ENCODE peak calls at places on chromosome 22, in six cellular contexts. One of them, this sample, is unnamed.

GRCh38 chr22:21026783-21027692 is 5.3 kb downstream of the SLC7A4 start:
- DNase-seq in stimulated activated CD8-positive, alpha-beta memory T cell treated with anti-CD3 and anti-CD28 coated beads, Interleukin-7, amount 100 ng/mL, for 48 hours: no peak
- DNase-seq in activated T-helper 2 cell treated with anti-CD3 and anti-CD28 coated beads, Interferon-gamma antibody, Interleukin-2, Interleukin-4, amounts not matched to agents 10 μg/mL and 5 μg/mL and 100 μg/mL, durations not matched to agents 14 hours and 24 hours and 36 hours: no peak
- DNase-seq in cardiac muscle cell: no peak
- DNase-seq in stimulated activated CD4-positive, alpha-beta T cell treated with anti-CD3 and anti-CD28 coated beads, Interleukin-4, amount 100 ng/mL, for 48 hours: no peak
- DNase-seq in fibroblast of lung: peak
- DNase-seq in this sample: no peak

GRCh38 chr22:40679249-40679963 is at the start of gene MCHR1:
- DNase-seq in cardiac muscle cell: no peak
- DNase-seq in stimulated activated CD8-positive, alpha-beta memory T cell treated with anti-CD3 and anti-CD28 coated beads, Interleukin-7, amount 100 ng/mL, for 48 hours: no peak
- DNase-seq in stimulated activated CD4-positive, alpha-beta T cell treated with anti-CD3 and anti-CD28 coated beads, Interleukin-4, amount 100 ng/mL, for 48 hours: no peak
- DNase-seq in activated T-helper 2 cell treated with anti-CD3 and anti-CD28 coated beads, Interferon-gamma antibody, Interleukin-2, Interleukin-4, amounts not matched to agents 10 μg/mL and 5 μg/mL and 100 μg/mL, durations not matched to agents 14 hours and 24 hours and 36 hours: no peak
- DNase-seq in fibroblast of lung: no peak
- DNase-seq in this sample: no peak

GRCh38 chr22:30866216-30866615 is 102.4 kb downstream of the MORC2 start:
- DNase-seq in activated T-helper 2 cell treated with anti-CD3 and anti-CD28 coated beads, Interferon-gamma antibody, Interleukin-2, Interleukin-4, amounts not matched to agents 10 μg/mL and 5 μg/mL and 100 μg/mL, durations not matched to agents 14 hours and 24 hours and 36 hours: no peak
- DNase-seq in cardiac muscle cell: no peak
- DNase-seq in fibroblast of lung: no peak
- DNase-seq in stimulated activated CD4-positive, alpha-beta T cell treated with anti-CD3 and anti-CD28 coated beads, Interleukin-4, amount 100 ng/mL, for 48 hours: no peak
- DNase-seq in stimulated activated CD8-positive, alpha-beta memory T cell treated with anti-CD3 and anti-CD28 coated beads, Interleukin-7, amount 100 ng/mL, for 48 hours: no peak
- DNase-seq in this sample: no peak

GRCh38 chr22:20781272-20781990 is 7.5 kb downstream of the SERPIND1 start:
- DNase-seq in activated T-helper 2 cell treated with anti-CD3 and anti-CD28 coated beads, Interferon-gamma antibody, Interleukin-2, Interleukin-4, amounts not matched to agents 10 μg/mL and 5 μg/mL and 100 μg/mL, durations not matched to agents 14 hours and 24 hours and 36 hours: no peak
- DNase-seq in cardiac muscle cell: no peak
- DNase-seq in fibroblast of lung: no peak
- DNase-seq in stimulated activated CD4-positive, alpha-beta T cell treated with anti-CD3 and anti-CD28 coated beads, Interleukin-4, amount 100 ng/mL, for 48 hours: peak
- DNase-seq in stimulated activated CD8-positive, alpha-beta memory T cell treated with anti-CD3 and anti-CD28 coated beads, Interleukin-7, amount 100 ng/mL, for 48 hours: no peak
- DNase-seq in this sample: no peak

GRCh38 chr22:24156915-24157782 is 24.1 kb upstream of the SUSD2 start:
- DNase-seq in stimulated activated CD4-positive, alpha-beta T cell treated with anti-CD3 and anti-CD28 coated beads, Interleukin-4, amount 100 ng/mL, for 48 hours: peak
- DNase-seq in fibroblast of lung: peak
- DNase-seq in activated T-helper 2 cell treated with anti-CD3 and anti-CD28 coated beads, Interferon-gamma antibody, Interleukin-2, Interleukin-4, amounts not matched to agents 10 μg/mL and 5 μg/mL and 100 μg/mL, durations not matched to agents 14 hours and 24 hours and 36 hours: peak
- DNase-seq in stimulated activated CD8-positive, alpha-beta memory T cell treated with anti-CD3 and anti-CD28 coated beads, Interleukin-7, amount 100 ng/mL, for 48 hours: peak
- DNase-seq in cardiac muscle cell: peak
- DNase-seq in this sample: peak

GRCh38 chr22:35835267-35835997 is 117.8 kb downstream of the APOL5 start:
- DNase-seq in cardiac muscle cell: no peak
- DNase-seq in fibroblast of lung: no peak
- DNase-seq in stimulated activated CD4-positive, alpha-beta T cell treated with anti-CD3 and anti-CD28 coated beads, Interleukin-4, amount 100 ng/mL, for 48 hours: no peak
- DNase-seq in activated T-helper 2 cell treated with anti-CD3 and anti-CD28 coated beads, Interferon-gamma antibody, Interleukin-2, Interleukin-4, amounts not matched to agents 10 μg/mL and 5 μg/mL and 100 μg/mL, durations not matched to agents 14 hours and 24 hours and 36 hours: no peak
- DNase-seq in stimulated activated CD8-positive, alpha-beta memory T cell treated with anti-CD3 and anti-CD28 coated beads, Interleukin-7, amount 100 ng/mL, for 48 hours: no peak
- DNase-seq in this sample: no peak

GRCh38 chr22:49961601-49962011 is 1.0 kb downstream of the PIM3 start:
- DNase-seq in activated T-helper 2 cell treated with anti-CD3 and anti-CD28 coated beads, Interferon-gamma antibody, Interleukin-2, Interleukin-4, amounts not matched to agents 10 μg/mL and 5 μg/mL and 100 μg/mL, durations not matched to agents 14 hours and 24 hours and 36 hours: no peak
- DNase-seq in stimulated activated CD8-positive, alpha-beta memory T cell treated with anti-CD3 and anti-CD28 coated beads, Interleukin-7, amount 100 ng/mL, for 48 hours: no peak
- DNase-seq in cardiac muscle cell: no peak
- DNase-seq in fibroblast of lung: no peak
- DNase-seq in stimulated activated CD4-positive, alpha-beta T cell treated with anti-CD3 and anti-CD28 coated beads, Interleukin-4, amount 100 ng/mL, for 48 hours: no peak
- DNase-seq in this sample: no peak

GRCh38 chr22:31526275-31526674 is 29.9 kb downstream of the SFI1 start:
- DNase-seq in activated T-helper 2 cell treated with anti-CD3 and anti-CD28 coated beads, Interferon-gamma antibody, Interleukin-2, Interleukin-4, amounts not matched to agents 10 μg/mL and 5 μg/mL and 100 μg/mL, durations not matched to agents 14 hours and 24 hours and 36 hours: no peak
- DNase-seq in stimulated activated CD4-positive, alpha-beta T cell treated with anti-CD3 and anti-CD28 coated beads, Interleukin-4, amount 100 ng/mL, for 48 hours: peak
- DNase-seq in stimulated activated CD8-positive, alpha-beta memory T cell treated with anti-CD3 and anti-CD28 coated beads, Interleukin-7, amount 100 ng/mL, for 48 hours: no peak
- DNase-seq in fibroblast of lung: no peak
- DNase-seq in cardiac muscle cell: no peak
- DNase-seq in this sample: no peak

GRCh38 chr22:33000342-33001280 is 57.6 kb downstream of the SYN3 start:
- DNase-seq in stimulated activated CD8-positive, alpha-beta memory T cell treated with anti-CD3 and anti-CD28 coated beads, Interleukin-7, amount 100 ng/mL, for 48 hours: no peak
- DNase-seq in fibroblast of lung: peak
- DNase-seq in stimulated activated CD4-positive, alpha-beta T cell treated with anti-CD3 and anti-CD28 coated beads, Interleukin-4, amount 100 ng/mL, for 48 hours: peak
- DNase-seq in cardiac muscle cell: peak
- DNase-seq in activated T-helper 2 cell treated with anti-CD3 and anti-CD28 coated beads, Interferon-gamma antibody, Interleukin-2, Interleukin-4, amounts not matched to agents 10 μg/mL and 5 μg/mL and 100 μg/mL, durations not matched to agents 14 hours and 24 hours and 36 hours: no peak
- DNase-seq in this sample: peak

GRCh38 chr22:32203181-32204105 is 1.4 kb downstream of the RFPL2 start:
- DNase-seq in stimulated activated CD4-positive, alpha-beta T cell treated with anti-CD3 and anti-CD28 coated beads, Interleukin-4, amount 100 ng/mL, for 48 hours: no peak
- DNase-seq in fibroblast of lung: no peak
- DNase-seq in cardiac muscle cell: no peak
- DNase-seq in activated T-helper 2 cell treated with anti-CD3 and anti-CD28 coated beads, Interferon-gamma antibody, Interleukin-2, Interleukin-4, amounts not matched to agents 10 μg/mL and 5 μg/mL and 100 μg/mL, durations not matched to agents 14 hours and 24 hours and 36 hours: no peak
- DNase-seq in stimulated activated CD8-positive, alpha-beta memory T cell treated with anti-CD3 and anti-CD28 coated beads, Interleukin-7, amount 100 ng/mL, for 48 hours: no peak
- DNase-seq in this sample: no peak

This sample was measured in foreskin melanocyte.